ENCODE peak calls at places on chromosome 7, in five cellular contexts. One of them, this sample, is unnamed.

GRCh38 chr7:140696024-140696678 is 357 bp upstream of the NDUFB2 start:
- DNase-seq in heart left ventricle: peak; percentile 96
- DNase-seq in osteoblast: peak; percentile 99
- DNase-seq in SK-N-SH: peak; percentile 99
- DNase-seq in upper lobe of right lung: peak; percentile 98
- DNase-seq in this sample: peak; percentile 90

GRCh38 chr7:103609778-103610177 is 163.8 kb upstream of the SLC26A5 start:
- DNase-seq in osteoblast: no peak
- DNase-seq in upper lobe of right lung: no peak
- DNase-seq in SK-N-SH: no peak
- DNase-seq in heart left ventricle: no peak
- DNase-seq in this sample: no peak

GRCh38 chr7:15323545-15323944 is 238.3 kb downstream of the AGMO start:
- DNase-seq in SK-N-SH: no peak
- DNase-seq in upper lobe of right lung: no peak
- DNase-seq in heart left ventricle: no peak
- DNase-seq in osteoblast: no peak
- DNase-seq in this sample: no peak

GRCh38 chr7:124388751-124389150 is 355.9 kb upstream of the TMEM229A start:
- DNase-seq in osteoblast: no peak
- DNase-seq in heart left ventricle: no peak
- DNase-seq in upper lobe of right lung: no peak
- DNase-seq in SK-N-SH: no peak
- DNase-seq in this sample: no peak

GRCh38 chr7:778968-779451 is 51.9 kb upstream of the PRKAR1B start:
- DNase-seq in SK-N-SH: peak; percentile 98
- DNase-seq in upper lobe of right lung: no peak
- DNase-seq in osteoblast: peak; percentile 73
- DNase-seq in heart left ventricle: no peak
- DNase-seq in this sample: no peak

GRCh38 chr7:631291-631711 is 95.2 kb upstream of the DNAAF5 start:
- DNase-seq in upper lobe of right lung: peak; percentile 53
- DNase-seq in SK-N-SH: no peak
- DNase-seq in osteoblast: peak; percentile 74
- DNase-seq in heart left ventricle: no peak
- DNase-seq in this sample: no peak

GRCh38 chr7:136104269-136104603 is 127.1 kb upstream of the MTPN start:
- DNase-seq in heart left ventricle: no peak
- DNase-seq in osteoblast: no peak
- DNase-seq in SK-N-SH: no peak
- DNase-seq in upper lobe of right lung: no peak
- DNase-seq in this sample: no peak

GRCh38 chr7:32611201-32611691 is 116.0 kb downstream of the AVL9 start:
- DNase-seq in heart left ventricle: no peak
- DNase-seq in SK-N-SH: no peak
- DNase-seq in upper lobe of right lung: no peak
- DNase-seq in osteoblast: peak; percentile 70
- DNase-seq in this sample: no peak

GRCh38 chr7:83060218-83060617 is 102.5 kb downstream of the PCLO start:
- DNase-seq in SK-N-SH: peak; percentile 9
- DNase-seq in upper lobe of right lung: no peak
- DNase-seq in osteoblast: no peak
- DNase-seq in heart left ventricle: peak; percentile 21
- DNase-seq in this sample: no peak

GRCh38 chr7:77349141-77349540 is 67.0 kb downstream of the GSAP start:
- DNase-seq in upper lobe of right lung: no peak
- DNase-seq in SK-N-SH: no peak
- DNase-seq in osteoblast: no peak
- DNase-seq in heart left ventricle: no peak
- DNase-seq in this sample: no peak

GRCh38 chr7:157576415-157576814 is 239.6 kb downstream of the DNAJB6 start:
- DNase-seq in heart left ventricle: peak; percentile 35
- DNase-seq in upper lobe of right lung: peak; percentile 64
- DNase-seq in osteoblast: no peak
- DNase-seq in SK-N-SH: no peak
- DNase-seq in this sample: no peak

GRCh38 chr7:47516985-47517590 is 64.8 kb downstream of the TNS3 start:
- DNase-seq in SK-N-SH: no peak
- DNase-seq in osteoblast: no peak
- DNase-seq in upper lobe of right lung: no peak
- DNase-seq in heart left ventricle: no peak
- DNase-seq in this sample: no peak

GRCh38 chr7:151963895-151964870 is 7.9 kb downstream of the GALNTL5 start:
- DNase-seq in upper lobe of right lung: no peak
- DNase-seq in heart left ventricle: no peak
- DNase-seq in SK-N-SH: no peak
- DNase-seq in osteoblast: no peak
- DNase-seq in this sample: no peak

GRCh38 chr7:93943816-93944540 is 22.4 kb downstream of the GNG11 start:
- DNase-seq in upper lobe of right lung: no peak
- DNase-seq in heart left ventricle: no peak
- DNase-seq in osteoblast: no peak
- DNase-seq in SK-N-SH: no peak
- DNase-seq in this sample: no peak

GRCh38 chr7:81687062-81687461 is 82.8 kb downstream of the HGF start:
- DNase-seq in heart left ventricle: no peak
- DNase-seq in SK-N-SH: no peak
- DNase-seq in upper lobe of right lung: no peak
- DNase-seq in osteoblast: no peak
- DNase-seq in this sample: no peak

GRCh38 chr7:157633465-157634185 is 296.8 kb downstream of the DNAJB6 start:
- DNase-seq in upper lobe of right lung: peak; percentile 51
- DNase-seq in SK-N-SH: no peak
- DNase-seq in heart left ventricle: no peak
- DNase-seq in osteoblast: peak; percentile 27
- DNase-seq in this sample: no peak

GRCh38 chr7:121262221-121262620 is 66.6 kb upstream of the WNT16 start:
- DNase-seq in upper lobe of right lung: no peak
- DNase-seq in heart left ventricle: no peak
- DNase-seq in SK-N-SH: no peak
- DNase-seq in osteoblast: no peak
- DNase-seq in this sample: no peak

GRCh38 chr7:10022957-10023356 is 950.7 kb upstream of the PHF14 start:
- DNase-seq in heart left ventricle: no peak
- DNase-seq in osteoblast: no peak
- DNase-seq in SK-N-SH: peak; percentile 13
- DNase-seq in upper lobe of right lung: no peak
- DNase-seq in this sample: peak; percentile 0

DNA sequence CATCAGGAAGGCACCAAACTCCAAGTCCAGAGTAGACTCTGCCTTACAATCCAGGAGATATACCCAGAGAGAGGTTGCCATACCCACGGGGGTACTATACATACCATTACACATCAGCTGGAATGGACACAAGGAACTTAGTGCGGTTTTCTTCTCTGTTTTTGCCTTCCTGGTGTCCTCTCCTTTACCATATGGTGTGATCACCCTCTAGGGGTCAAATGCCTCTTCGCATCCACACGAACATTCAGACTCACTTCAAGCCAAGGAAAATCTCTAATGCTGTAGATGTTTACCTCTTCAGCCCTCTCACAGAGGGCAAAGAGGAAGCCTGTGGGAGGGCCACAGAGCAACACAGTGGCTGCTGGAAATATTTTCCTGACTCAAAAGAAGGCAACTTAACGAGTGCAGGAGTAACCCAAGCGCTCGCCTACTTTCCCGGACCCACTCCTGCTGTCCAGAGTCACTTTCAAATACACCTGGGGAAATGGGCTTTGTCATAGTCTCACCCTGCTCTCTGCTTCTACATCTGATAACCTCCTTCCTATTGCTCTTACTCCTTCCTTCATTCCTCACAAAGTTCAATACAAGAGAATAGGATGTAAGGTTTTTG is 220.7 kb downstream of the C7orf25 start:
- DNase-seq in osteoblast: no peak
- DNase-seq in heart left ventricle: no peak
- DNase-seq in upper lobe of right lung: no peak
- DNase-seq in SK-N-SH: peak; percentile 17
- DNase-seq in this sample: peak; percentile 55
- TF ChIP-seq CTCF in osteoblast: peak; percentile 80
- TF ChIP-seq CTCF in heart left ventricle: peak; percentile 27
- TF ChIP-seq CTCF in upper lobe of right lung: peak; percentile 45
- TF ChIP-seq CTCF in SK-N-SH: peak; percentile 75
- TF ChIP-seq CTCF in this sample: peak; percentile 80

GRCh38 chr7:92784935-92785334 is 51.4 kb downstream of the CDK6 start:
- DNase-seq in upper lobe of right lung: no peak
- DNase-seq in heart left ventricle: no peak
- DNase-seq in osteoblast: no peak
- DNase-seq in SK-N-SH: no peak
- DNase-seq in this sample: no peak

GRCh38 chr7:92782855-92783254 is 53.5 kb downstream of the CDK6 start:
- DNase-seq in upper lobe of right lung: no peak
- DNase-seq in osteoblast: no peak
- DNase-seq in heart left ventricle: no peak
- DNase-seq in SK-N-SH: no peak
- DNase-seq in this sample: no peak

GRCh38 chr7:92781117-92781720 is 55.2 kb downstream of the CDK6 start:
- DNase-seq in upper lobe of right lung: no peak
- DNase-seq in heart left ventricle: peak; percentile 52
- DNase-seq in SK-N-SH: peak; percentile 54
- DNase-seq in osteoblast: no peak
- DNase-seq in this sample: no peak

GRCh38 chr7:92782236-92782635 is 54.1 kb downstream of the CDK6 start:
- DNase-seq in osteoblast: no peak
- DNase-seq in upper lobe of right lung: no peak
- DNase-seq in heart left ventricle: no peak
- DNase-seq in SK-N-SH: no peak
- DNase-seq in this sample: no peak

GRCh38 chr7:92783260-92783911 is 53.0 kb downstream of the CDK6 start:
- DNase-seq in osteoblast: peak; percentile 35
- DNase-seq in SK-N-SH: no peak
- DNase-seq in heart left ventricle: no peak
- DNase-seq in upper lobe of right lung: no peak
- DNase-seq in this sample: no peak
- H3K27ac ChIP-seq in osteoblast: peak overlapping the region; percentile 10
- H3K27ac ChIP-seq in SK-N-SH: peak overlapping the region; percentile 40
- H3K27ac ChIP-seq in heart left ventricle: no peak overlapping the region
- H3K27ac ChIP-seq in upper lobe of right lung: no peak overlapping the region
- H3K27ac ChIP-seq in this sample: no peak overlapping the region

DNA sequence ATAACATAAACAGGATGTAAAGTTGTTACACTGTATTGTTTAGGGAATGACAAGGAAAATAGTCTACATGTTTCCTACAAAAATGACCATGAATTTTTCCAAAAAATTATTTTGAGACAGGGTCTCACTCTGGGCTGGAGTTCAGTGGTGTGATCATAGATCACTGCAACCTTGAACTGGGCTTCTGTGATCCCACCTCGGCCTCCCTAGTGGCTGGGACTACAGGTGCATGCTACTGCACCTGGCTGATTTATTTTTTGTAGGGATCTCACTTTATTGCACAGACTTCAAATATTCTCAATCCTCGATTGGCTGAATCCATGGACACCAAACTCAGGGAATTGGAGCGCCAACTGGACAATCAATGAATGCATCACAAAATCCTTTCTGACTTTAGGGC is 6.6 kb downstream of the CHCHD2 start:
- DNase-seq in osteoblast: no peak
- DNase-seq in heart left ventricle: no peak
- DNase-seq in upper lobe of right lung: no peak
- DNase-seq in SK-N-SH: no peak
- DNase-seq in this sample: no peak
- H3K36me3 ChIP-seq in osteoblast: peaks cover 50% of the 10 kb centered on the region
- H3K36me3 ChIP-seq in heart left ventricle: peaks cover 3% of the 10 kb centered on the region
- H3K36me3 ChIP-seq in upper lobe of right lung: peaks cover 52% of the 10 kb centered on the region
- H3K36me3 ChIP-seq in SK-N-SH: peaks cover 44% of the 10 kb centered on the region
- H3K36me3 ChIP-seq in this sample: peaks cover 41% of the 10 kb centered on the region

DNA sequence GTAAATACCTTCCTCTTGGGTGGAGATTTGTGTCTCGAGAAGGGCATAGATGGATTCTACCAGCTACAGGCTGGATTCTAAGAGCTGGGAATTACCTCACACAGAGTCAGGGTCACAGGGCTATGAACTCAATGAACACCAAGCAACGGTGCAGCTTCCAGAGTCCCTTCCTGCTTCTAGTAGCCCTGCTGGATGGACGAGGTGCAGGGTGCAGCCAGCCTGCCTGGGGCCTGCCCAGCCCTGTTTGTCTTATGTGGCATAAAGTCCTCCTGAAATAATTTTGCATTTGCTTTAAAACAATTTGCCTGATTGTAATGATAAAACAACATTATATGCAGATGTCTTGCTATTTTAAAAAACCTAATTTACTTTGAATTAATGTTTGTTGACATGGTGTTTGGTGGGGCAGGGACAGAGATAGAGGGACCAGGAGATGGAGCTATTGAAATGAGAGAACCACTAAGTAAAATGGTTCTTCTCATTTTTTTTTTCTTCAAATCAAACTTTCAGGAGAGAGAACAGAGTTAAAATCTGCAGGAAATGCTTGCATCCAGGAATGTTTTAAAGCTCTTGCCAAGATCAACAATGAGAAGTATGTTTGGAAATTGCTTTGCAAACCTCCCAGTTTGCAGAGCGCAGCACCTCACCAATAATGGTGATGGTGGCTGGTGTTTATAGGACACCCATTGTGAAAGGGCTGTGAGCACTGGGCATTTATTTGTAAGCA is 305.4 kb upstream of the PODXL start:
- DNase-seq in SK-N-SH: no peak
- DNase-seq in heart left ventricle: no peak
- DNase-seq in upper lobe of right lung: no peak
- DNase-seq in osteoblast: no peak
- DNase-seq in this sample: no peak
- TF ChIP-seq CTCF in SK-N-SH: peak; percentile 80
- TF ChIP-seq CTCF in heart left ventricle: no peak
- TF ChIP-seq CTCF in upper lobe of right lung: no peak
- TF ChIP-seq CTCF in osteoblast: peak; percentile 9
- TF ChIP-seq CTCF in this sample: no peak

GRCh38 chr7:95609277-95609971 is 13.1 kb upstream of the PDK4 start:
- DNase-seq in osteoblast: no peak
- DNase-seq in SK-N-SH: no peak
- DNase-seq in upper lobe of right lung: no peak
- DNase-seq in heart left ventricle: peak; percentile 53
- DNase-seq in this sample: peak; percentile 36
- H3K27ac ChIP-seq in osteoblast: peak overlapping the region; percentile 76
- H3K27ac ChIP-seq in SK-N-SH: no peak overlapping the region
- H3K27ac ChIP-seq in upper lobe of right lung: peak overlapping the region; percentile 89
- H3K27ac ChIP-seq in heart left ventricle: peak overlapping the region; percentile 95
- H3K27ac ChIP-seq in this sample: peak overlapping the region; percentile 78

This sample was measured in brain microvascular endothelial cell.